ENCODE peak calls at places on chromosomes 11 and 22, in five cellular contexts. X is fibroblast of lung, K is Panc1, N is GM23338, F is progenitor cell of endocrine pancreas. H is an unnamed sample.

GRCh38 chr11:59728913-59729312 is 15.3 kb upstream of the OR10V1 start:
- DNase-seq in N (no peak), F (no peak), X (no peak), K (no peak), H (no peak)

GRCh38 chr22:38758276-38758945 is 2.6 kb upstream of the SUN2 start:
- DNase-seq in K (no peak), N (no peak), X (no peak), F (no peak), H (peak; percentile 60)

GRCh38 chr11:66546368-66546965 is at the start of gene ACTN3:
- DNase-seq in N (peak; percentile 88), X (peak; percentile 27), F (no peak), K (no peak), H (peak; percentile 61)

GRCh38 chr22:21448627-21449416 is 18.4 kb upstream of the TMEM191C start:
- DNase-seq in X (no peak), N (no peak), K (no peak), F (no peak), H (no peak)

GRCh38 chr11:1827931-1828330 is 6.9 kb upstream of the SYT8 start:
- DNase-seq in F (no peak), N (no peak), K (no peak), X (no peak), H (no peak)

GRCh38 chr11:43419460-43419859 is 60.7 kb downstream of the TTC17 start:
- DNase-seq in K (peak; percentile 15), N (peak; percentile 59), F (no peak), X (peak; percentile 14), H (peak; percentile 18)

GRCh38 chr22:47597041-47597440 is 834.6 kb downstream of the TBC1D22A start:
- DNase-seq in F (no peak), N (no peak), X (no peak), K (no peak), H (no peak)

GRCh38 chr11:1834132-1834610 is 619 bp upstream of the SYT8 start:
- DNase-seq in N (no peak), F (no peak), X (no peak), K (no peak), H (no peak)

GRCh38 chr11:111910637-111911562 is 670 bp downstream of the CRYAB start:
- DNase-seq in N (no peak), K (no peak), F (no peak), X (peak; percentile 20), H (no peak)

GRCh38 chr22:24681236-24681635 is 78.2 kb downstream of the GGT1 start:
- DNase-seq in K (no peak), N (no peak), F (no peak), X (peak; percentile 51), H (no peak)

GRCh38 chr22:48758905-48759875 is 1068.5 kb downstream of the BRD1 start:
- DNase-seq in N (no peak), F (peak; percentile 8), X (no peak), K (no peak), H (no peak)

GRCh38 chr11:19729141-19729540 is 16.5 kb downstream of the NAV2 start:
- DNase-seq in F (no peak), N (no peak), K (no peak), X (no peak), H (no peak)

GRCh38 chr22:41862530-41863266 is 29.8 kb downstream of the SREBF2 start:
- DNase-seq in N (no peak), X (peak; percentile 51), F (no peak), K (no peak), H (peak; percentile 70)

GRCh38 chr11:43410394-43410793 is 51.7 kb downstream of the TTC17 start:
- DNase-seq in K (no peak), X (no peak), F (no peak), N (no peak), H (no peak)

GRCh38 chr22:19901577-19902244 is 39.9 kb upstream of the COMT start:
- DNase-seq in X (no peak), F (no peak), K (no peak), N (no peak), H (no peak)

GRCh38 chr11:65206441-65206841 is 24.7 kb downstream of the CAPN1 start:
- DNase-seq in N (no peak), F (no peak), X (no peak), K (no peak), H (no peak)

GRCh38 chr22:22207845-22208564 is 36.6 kb upstream of the VPREB1 start:
- DNase-seq in X (peak; percentile 59), K (no peak), F (peak; percentile 69), N (peak; percentile 87), H (peak; percentile 86)

GRCh38 chr22:40395607-40396006 is 25.2 kb downstream of the SGSM3 start:
- DNase-seq in K (no peak), F (no peak), X (no peak), N (no peak), H (no peak)

GRCh38 chr22:37164535-37164887 is 14.8 kb upstream of the IL2RB start:
- DNase-seq in F (no peak), X (no peak), N (no peak), K (no peak), H (no peak)

GRCh38 chr11:31702966-31703365 is 108.2 kb downstream of the PAX6 start:
- DNase-seq in X (peak; percentile 26), N (no peak), K (no peak), F (no peak), H (no peak)

GRCh38 chr11:28690746-28691145 is 582.6 kb downstream of the METTL15 start:
- DNase-seq in K (no peak), F (no peak), X (peak; percentile 46), N (no peak), H (no peak)

DNA sequence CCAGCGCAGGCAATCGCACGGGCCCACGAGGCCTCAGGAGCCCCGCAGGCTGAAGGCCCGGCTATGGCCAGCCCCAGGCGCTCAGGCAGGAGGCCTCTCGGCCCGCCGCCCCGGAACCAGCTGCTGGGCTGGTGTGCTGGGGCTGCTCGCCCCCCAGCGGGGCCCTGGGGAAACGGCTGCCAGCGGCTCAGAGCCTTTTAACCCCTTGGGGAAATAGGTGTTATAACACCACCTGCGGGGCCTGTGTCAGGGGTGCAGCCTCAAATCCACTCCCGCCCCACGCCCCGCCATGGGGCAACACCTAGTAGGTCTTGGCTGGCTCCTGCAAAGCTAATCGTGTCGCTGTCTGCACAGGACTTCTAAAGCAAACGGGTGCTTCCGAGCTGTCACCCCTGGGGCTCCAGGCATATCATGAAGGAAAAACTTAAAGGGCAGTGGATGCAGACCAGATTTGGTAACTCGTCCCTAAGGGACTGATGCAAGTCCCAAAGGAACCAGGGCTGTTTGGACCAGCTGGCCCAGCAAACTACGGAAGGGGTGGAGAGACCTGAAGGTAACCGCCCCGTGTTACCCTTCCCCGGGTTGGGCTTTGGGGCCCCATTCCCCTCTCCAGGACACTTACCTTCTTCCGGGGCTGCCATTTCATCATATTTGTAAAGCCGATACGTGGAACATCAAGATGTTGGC is 237.2 kb downstream of the TTC28 start:
- DNase-seq in K (no peak), N (peak; percentile 93), X (peak; percentile 80), F (peak; percentile 75), H (peak; percentile 86)
- TF ChIP-seq CTCF in K (peak; percentile 85), N (peak; percentile 82), X (peak; percentile 74), F (peak; percentile 88), H (peak; percentile 58)

GRCh38 chr22:26784772-26785171 is 127.4 kb downstream of the MIAT start:
- DNase-seq in F (no peak), K (no peak), N (no peak), X (no peak), H (no peak)

GRCh38 chr22:26783886-26784285 is 126.5 kb downstream of the MIAT start:
- DNase-seq in N (peak; percentile 54), F (no peak), K (no peak), X (no peak), H (no peak)

GRCh38 chr22:26785942-26786341 is 128.6 kb downstream of the MIAT start:
- DNase-seq in N (no peak), X (no peak), K (no peak), F (no peak), H (peak; percentile 47)

GRCh38 chr22:26781591-26781990 is 124.2 kb downstream of the MIAT start:
- DNase-seq in X (no peak), K (no peak), N (no peak), F (no peak), H (no peak)

DNA sequence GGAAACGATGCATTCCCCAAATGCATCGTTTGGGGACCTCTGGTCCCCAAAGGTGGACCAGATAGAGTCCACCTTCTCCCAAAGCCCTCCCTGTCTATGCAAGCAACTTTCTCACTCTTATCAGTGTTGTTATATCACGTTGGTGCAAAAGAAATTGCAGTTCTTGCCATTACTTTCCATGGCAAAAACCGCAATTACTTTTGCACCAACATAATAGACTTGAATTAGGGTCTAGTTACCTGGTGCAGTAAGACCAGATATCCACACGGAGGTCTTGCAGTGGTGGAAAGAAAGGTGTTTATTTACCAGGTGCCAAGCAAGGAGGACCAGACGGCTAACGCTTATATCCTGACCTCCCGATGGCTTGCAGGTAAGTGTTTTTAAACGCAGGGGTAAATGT is 129.0 kb downstream of the MIAT start:
- DNase-seq in K (no peak), F (no peak), X (no peak), N (no peak), H (no peak)
- TF ChIP-seq CTCF in K (no peak), F (no peak), X (no peak), N (no peak), H (no peak)

GRCh38 chr11:46391578-46392420 is at the start of gene CHRM4:
- DNase-seq in N (peak; percentile 70), X (peak; percentile 32), K (no peak), F (peak; percentile 49), H (peak; percentile 87)
- TF ChIP-seq CTCF in N (peak; percentile 70), X (peak; percentile 36), K (peak; percentile 92), F (peak; percentile 58), H (peak; percentile 34)

GRCh38 chr11:75077316-75077715 is 19.4 kb downstream of the OR2AT4 start:
- DNase-seq in N (no peak), X (no peak), F (no peak), K (no peak), H (no peak)

GRCh38 chr11:75069473-75069872 is 27.2 kb downstream of the OR2AT4 start:
- DNase-seq in X (no peak), F (no peak), N (no peak), K (no peak), H (no peak)

GRCh38 chr11:75078233-75078632 is 18.4 kb downstream of the OR2AT4 start:
- DNase-seq in X (peak; percentile 22), K (no peak), N (peak; percentile 53), F (no peak), H (no peak)

GRCh38 chr11:75072582-75072981 is 24.1 kb downstream of the OR2AT4 start:
- DNase-seq in X (no peak), N (peak; percentile 29), F (no peak), K (no peak), H (no peak)

DNA sequence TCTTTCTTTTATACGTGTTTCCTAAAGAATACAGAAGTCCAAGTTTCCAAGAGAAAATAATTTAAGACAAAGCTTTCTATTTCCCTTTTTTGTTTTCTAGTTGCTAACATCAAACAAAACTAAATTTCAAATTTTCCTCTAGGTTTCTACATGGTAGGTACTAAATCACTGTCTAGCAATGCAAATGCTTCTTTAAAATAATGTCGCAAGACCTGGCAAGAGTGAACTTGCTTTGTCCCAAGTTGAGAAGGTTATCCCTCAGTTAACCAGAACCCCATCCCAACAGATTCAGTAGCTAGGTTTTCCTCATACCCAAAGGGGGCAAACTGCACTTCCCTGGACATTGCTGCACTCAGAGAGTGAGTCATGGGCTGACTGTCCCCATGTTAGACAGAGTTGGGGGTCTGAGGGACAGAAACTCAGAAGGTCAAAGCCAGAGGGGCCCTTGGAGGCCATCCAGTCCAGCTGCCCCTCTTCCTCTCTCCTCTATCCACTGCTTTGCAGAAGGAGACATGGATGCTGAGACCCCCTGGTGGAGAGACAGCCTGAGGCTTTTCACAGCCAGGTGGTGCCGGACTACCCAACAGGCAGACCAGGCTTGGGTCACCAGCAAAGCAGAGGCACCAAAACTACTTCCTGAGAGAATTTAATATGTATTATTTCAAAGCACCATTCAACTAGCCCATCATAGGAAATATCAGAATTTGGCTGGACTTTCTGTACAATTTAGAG is 23.1 kb downstream of the OR2AT4 start:
- DNase-seq in K (no peak), X (no peak), N (peak; percentile 38), F (no peak), H (no peak)
- TF ChIP-seq CTCF in K (no peak), X (no peak), N (peak; percentile 32), F (peak; percentile 22), H (peak; percentile 18)

GRCh38 chr11:133719532-133720235 is 125.6 kb downstream of the SPATA19 start:
- DNase-seq in K (no peak), F (no peak), N (no peak), X (no peak), H (no peak)
- TF ChIP-seq CTCF in K (no peak), F (no peak), N (no peak), X (no peak), H (no peak)

H was measured in GM20000.